ENCODE peak calls at places on chromosomes 12 and 14, in four cellular contexts. Q is IMR-90, V is mesendoderm, R is H1. T is an unnamed sample.
A peak's percentile ranks its signal among the peaks of the same experiment; 100 is the strongest.

GRCh38 chr12:57550628-57551549 is 1.0 kb downstream of the KIF5A start:
- DNase-seq in Q (no peak), V (no peak), R (no peak), T (no peak)

GRCh38 chr12:28958553-28959195 is 190.4 kb upstream of the FAR2 start:
- DNase-seq in Q (peak; percentile 49), V (no peak), R (no peak), T (no peak)

GRCh38 chr12:75622492-75622891 is 111.1 kb upstream of the KRR1 start:
- DNase-seq in Q (no peak), V (peak; percentile 56), R (no peak), T (no peak)

GRCh38 chr12:795305-795704 is 42.9 kb downstream of the WNK1 start:
- DNase-seq in Q (no peak), V (peak; percentile 24), R (no peak), T (no peak)

GRCh38 chr12:37546206-37546605 is 770.4 kb upstream of the ALG10B start:
- DNase-seq in Q (no peak), V (no peak), R (no peak), T (no peak)

GRCh38 chr14:64811676-64812075 is 68.0 kb downstream of the SPTB start:
- DNase-seq in Q (no peak), V (no peak), R (no peak), T (no peak)

GRCh38 chr12:39144613-39145061 is 239.2 kb upstream of the CPNE8 start:
- DNase-seq in Q (no peak), V (no peak), R (peak; percentile 51), T (peak; percentile 60)

GRCh38 chr12:115194857-115195256 is 510.9 kb upstream of the TBX3 start:
- DNase-seq in Q (no peak), V (no peak), R (no peak), T (no peak)

GRCh38 chr14:99809864-99810854 is 16.9 kb downstream of the EML1 start:
- DNase-seq in Q (no peak), V (no peak), R (no peak), T (no peak)

GRCh38 chr14:106141242-106142220 is 615.1 kb downstream of the TMEM121 start:
- DNase-seq in Q (no peak), V (no peak), R (no peak), T (no peak)

GRCh38 chr14:41605550-41606248 is 977 bp upstream of the LRFN5 start:
- DNase-seq in Q (peak; percentile 46), V (peak; percentile 97), R (peak; percentile 82), T (peak; percentile 78)

GRCh38 chr14:105285174-105285573 is 15.6 kb downstream of the BRF1 start:
- DNase-seq in Q (no peak), V (no peak), R (no peak), T (no peak)

GRCh38 chr14:22282429-22282828 is 306.6 kb downstream of the DAD1 start:
- DNase-seq in Q (no peak), V (no peak), R (no peak), T (no peak)

GRCh38 chr12:116540617-116541152 is 18.5 kb upstream of the MAP1LC3B2 start:
- DNase-seq in Q (no peak), V (no peak), R (no peak), T (no peak)

GRCh38 chr14:51173863-51174262 is 66.2 kb upstream of the TMX1 start:
- DNase-seq in Q (no peak), V (no peak), R (no peak), T (no peak)

GRCh38 chr12:14775652-14776020 is 27.6 kb downstream of the WBP11 start:
- DNase-seq in Q (peak; percentile 73), V (no peak), R (no peak), T (no peak)

GRCh38 chr12:76060111-76060510 is 24.4 kb downstream of the NAP1L1 start:
- DNase-seq in Q (no peak), V (no peak), R (no peak), T (no peak)

GRCh38 chr12:161823-162222 is 52.1 kb downstream of the SLC6A12 start:
- DNase-seq in Q (no peak), V (no peak), R (no peak), T (no peak)

GRCh38 chr12:117063162-117063911 is 35.9 kb downstream of the TESC start:
- DNase-seq in Q (no peak), V (peak; percentile 5), R (no peak), T (peak; percentile 48)

GRCh38 chr14:100045687-100046344 is 19.4 kb upstream of the EVL start:
- DNase-seq in Q (no peak), V (no peak), R (no peak), T (no peak)

GRCh38 chr12:116142936-116143882 is 134.3 kb downstream of the MED13L start:
- DNase-seq in Q (peak; percentile 89), V (no peak), R (no peak), T (no peak)

GRCh38 chr14:102451064-102451352 is 58.6 kb downstream of the ANKRD9 start:
- DNase-seq in Q (no peak), V (no peak), R (no peak), T (no peak)

GRCh38 chr14:103745424-103745823 is 29.8 kb downstream of the ZFYVE21 start:
- DNase-seq in Q (no peak), V (no peak), R (no peak), T (no peak)

GRCh38 chr12:64694130-64695078 is 64.8 kb downstream of the GNS start:
- DNase-seq in Q (no peak), V (no peak), R (no peak), T (no peak)

GRCh38 chr12:106228320-106228710 is 19.5 kb downstream of the CKAP4 start:
- DNase-seq in Q (no peak), V (no peak), R (no peak), T (no peak)

GRCh38 chr12:128823216-128823915 is 392 bp downstream of the SLC15A4 start:
- DNase-seq in Q (no peak), V (peak; percentile 54), R (peak; percentile 70), T (peak; percentile 80)

GRCh38 chr12:118271199-118271598 is 101.5 kb downstream of the TAOK3 start:
- DNase-seq in Q (no peak), V (no peak), R (no peak), T (no peak)

GRCh38 chr12:12777056-12777455 is 8.4 kb upstream of the APOLD1 start:
- DNase-seq in Q (no peak), V (no peak), R (no peak), T (no peak)

GRCh38 chr12:58139894-58140293 is 198.5 kb downstream of the ATP23 start:
- DNase-seq in Q (no peak), V (peak; percentile 52), R (no peak), T (no peak)

GRCh38 chr12:94073441-94074051 is 74.8 kb upstream of the PLXNC1 start:
- DNase-seq in Q (peak; percentile 21), V (no peak), R (no peak), T (no peak)

GRCh38 chr12:4082809-4083447 is 190.6 kb upstream of the CCND2 start:
- DNase-seq in Q (no peak), V (no peak), R (no peak), T (no peak)

GRCh38 chr14:31960039-31960438 is 117.1 kb upstream of the ARHGAP5 start:
- DNase-seq in Q (no peak), V (no peak), R (no peak), T (no peak)

GRCh38 chr12:47236109-47236714 is 156.5 kb upstream of the AMIGO2 start:
- DNase-seq in Q (peak; percentile 88), V (no peak), R (no peak), T (no peak)

GRCh38 chr14:54857830-54858269 is 44.8 kb downstream of the GCH1 start:
- DNase-seq in Q (no peak), V (no peak), R (no peak), T (no peak)

GRCh38 chr14:99039316-99040041 is 232.5 kb downstream of the BCL11B start:
- DNase-seq in Q (no peak), V (no peak), R (no peak), T (no peak)

GRCh38 chr12:25040593-25040992 is 91.7 kb upstream of the BCAT1 start:
- DNase-seq in Q (no peak), V (no peak), R (no peak), T (no peak)

GRCh38 chr12:65495233-65495632 is 216.8 kb downstream of the MSRB3 start:
- DNase-seq in Q (peak; percentile 88), V (peak; percentile 78), R (no peak), T (no peak)

GRCh38 chr14:77139540-77140342 is 1.9 kb downstream of the ZDHHC22 start:
- DNase-seq in Q (no peak), V (peak; percentile 90), R (peak; percentile 93), T (peak; percentile 91)

DNA sequence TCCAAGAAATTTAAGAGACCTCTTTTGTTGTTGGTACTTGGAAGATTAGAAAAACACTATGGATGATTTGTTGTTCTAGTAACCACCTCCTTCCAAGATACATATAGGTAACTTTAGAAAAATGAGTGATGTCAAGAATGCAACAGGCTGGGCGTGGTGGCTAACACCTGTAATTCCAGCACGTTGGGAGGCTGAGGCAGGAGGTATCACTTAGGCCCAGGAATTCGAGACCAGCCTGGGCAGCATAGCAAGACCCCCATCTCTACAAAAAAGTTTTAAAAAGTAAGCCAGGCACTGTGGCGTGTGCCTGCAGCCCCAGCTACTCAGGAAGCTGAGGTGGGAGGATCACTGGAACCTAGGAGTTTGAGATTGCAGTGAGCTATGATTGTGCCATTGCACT is 97.8 kb downstream of the PCNX1 start:
- DNase-seq in Q (no peak), V (no peak), R (no peak), T (no peak)
- H2BK5ac ChIP-seq in Q (peak overlapping the region; percentile 24), V (no peak overlapping the region), R (no peak overlapping the region), T (no peak overlapping the region)

DNA sequence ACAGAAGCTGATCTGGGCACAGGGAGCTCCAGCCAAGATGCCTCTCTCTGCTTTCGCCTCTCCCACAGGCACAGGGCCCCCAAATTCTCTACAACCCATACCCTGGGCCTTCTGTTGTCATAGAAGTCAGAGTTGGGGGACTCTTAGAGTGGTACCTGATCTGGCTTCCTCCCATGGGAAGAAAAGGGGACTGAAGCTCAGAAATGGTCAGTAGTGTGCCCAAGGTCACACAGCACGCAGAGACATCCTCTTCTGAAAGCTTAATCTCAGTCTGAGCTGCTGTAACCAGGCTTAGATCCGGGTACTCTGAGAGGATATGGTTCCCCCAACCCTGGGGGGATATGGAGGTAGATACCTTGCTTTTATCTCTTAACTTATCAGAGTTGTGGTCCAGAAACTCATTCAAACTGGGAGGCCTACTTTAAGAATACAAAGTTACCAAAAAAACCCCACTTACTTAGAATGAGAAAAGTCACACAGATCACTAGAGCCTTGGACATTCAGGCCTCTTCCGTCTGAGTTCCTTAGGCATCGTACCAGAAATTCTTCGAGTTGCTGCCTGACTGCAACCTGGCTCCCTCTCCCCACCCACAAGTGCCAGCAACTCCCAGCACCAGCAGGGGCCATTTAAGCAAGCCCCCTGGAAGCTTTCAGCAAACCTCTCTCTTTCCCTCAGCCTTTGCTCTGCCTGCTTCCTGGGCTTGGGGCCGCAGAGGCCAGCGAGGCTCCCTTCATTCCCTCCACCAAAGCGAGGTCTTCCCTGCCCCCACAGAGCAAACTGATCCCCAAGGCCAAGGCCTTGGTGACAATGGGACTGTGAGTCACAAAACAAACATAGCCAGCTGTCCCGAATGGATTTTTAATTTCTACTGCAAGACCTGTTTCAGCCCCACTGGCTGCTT is 13.9 kb downstream of the KRT7 start:
- DNase-seq in Q (no peak), V (peak; percentile 58), R (no peak), T (no peak)
- H3K27ac ChIP-seq in Q (no peak overlapping the region), V (no peak overlapping the region), R (no peak overlapping the region), T (no peak overlapping the region)

DNA sequence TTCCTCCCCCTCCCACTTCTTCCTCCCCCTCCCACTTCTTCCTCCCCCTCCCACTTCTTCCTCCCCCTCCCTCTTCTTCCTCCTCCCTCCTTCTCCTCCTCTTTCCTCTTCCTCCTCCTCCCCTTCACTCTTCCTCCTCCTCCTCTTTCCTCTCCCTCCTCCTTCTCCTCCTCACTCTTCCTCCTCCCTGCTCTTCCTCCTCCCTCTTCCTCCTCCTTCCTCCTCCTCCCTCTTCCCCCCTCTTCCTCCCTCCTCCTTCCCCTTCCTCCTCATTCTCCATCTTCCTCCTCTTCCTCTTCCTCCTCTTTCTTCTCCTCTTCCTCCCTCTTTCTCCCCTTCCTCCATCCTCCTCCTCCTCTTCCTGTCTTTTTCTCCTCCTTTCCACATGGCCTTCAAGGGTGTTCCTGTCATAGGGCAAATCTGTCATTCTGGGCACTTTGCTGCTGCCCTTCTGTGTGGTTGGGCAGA is 111.4 kb downstream of the PHETA1 start:
- DNase-seq in Q (no peak), V (no peak), R (no peak), T (no peak)
- H3K56ac ChIP-seq in Q (no peak overlapping the region), V (no peak overlapping the region), R (no peak overlapping the region), T (no peak overlapping the region)

GRCh38 chr14:60648934-60649814 is at the start of gene SIX1:
- DNase-seq in Q (peak; percentile 95), V (peak; percentile 95), R (peak; percentile 89), T (peak; percentile 95)
- H2BK5ac ChIP-seq in Q (peak within 1 kb of the TSS; percentile 84), V (no peak within 1 kb of the TSS), R (no peak within 1 kb of the TSS), T (no peak within 1 kb of the TSS)